ENCODE peak calls at places on chromosomes 7 and 10, in four cellular contexts. H is H1, N is IMR-90, V is mesenchymal stem cell. S is an unnamed sample.

GRCh38 chr10:114507449-114507848 is 103.1 kb upstream of the AFAP1L2 start:
- DNase-seq in H (no peak), N (no peak), V (no peak), S (no peak)

GRCh38 chr10:16559236-16559773 is 37.6 kb upstream of the C1QL3 start:
- DNase-seq in H (no peak), N (no peak), V (no peak), S (no peak)

GRCh38 chr7:122887198-122887597 is 938 bp upstream of the CADPS2 start:
- DNase-seq in H (no peak), N (peak; percentile 16), V (peak; percentile 85), S (peak; percentile 66)

GRCh38 chr10:110733256-110733952 is 89.3 kb downstream of the RBM20 start:
- DNase-seq in H (no peak), N (no peak), V (no peak), S (no peak)

GRCh38 chr7:84822941-84823510 is 363.8 kb downstream of the SEMA3D start:
- DNase-seq in H (no peak), N (no peak), V (no peak), S (no peak)

GRCh38 chr7:50791921-50792341 is 9.2 kb upstream of the GRB10 start:
- DNase-seq in H (no peak), N (peak; percentile 38), V (peak; percentile 70), S (no peak)

GRCh38 chr10:86594535-86594934 is 59.8 kb upstream of the OPN4 start:
- DNase-seq in H (no peak), N (peak; percentile 60), V (peak; percentile 76), S (no peak)

GRCh38 chr10:62582804-62583208 is 208.6 kb downstream of the ZNF365 start:
- DNase-seq in H (no peak), N (peak; percentile 98), V (peak; percentile 89), S (no peak)

GRCh38 chr10:2920638-2921037 is 146.7 kb upstream of the PFKP start:
- DNase-seq in H (no peak), N (no peak), V (no peak), S (no peak)

GRCh38 chr7:156680281-156680680 is 39.7 kb downstream of the RNF32 start:
- DNase-seq in H (no peak), N (peak; percentile 13), V (peak; percentile 27), S (no peak)

GRCh38 chr10:15661574-15661973 is 58.1 kb downstream of the ITGA8 start:
- DNase-seq in H (no peak), N (no peak), V (no peak), S (no peak)

GRCh38 chr10:99875473-99875872 is 93.0 kb downstream of the ABCC2 start:
- DNase-seq in H (no peak), N (peak; percentile 26), V (peak; percentile 68), S (no peak)

GRCh38 chr7:23012797-23013714 is 874 bp downstream of the HYCC1 start:
- DNase-seq in H (peak; percentile 66), N (no peak), V (peak; percentile 43), S (peak; percentile 44)

GRCh38 chr10:122152544-122152943 is 118.6 kb upstream of the BTBD16 start:
- DNase-seq in H (no peak), N (peak; percentile 44), V (no peak), S (no peak)

GRCh38 chr7:91310829-91311460 is 46.7 kb downstream of the FZD1 start:
- DNase-seq in H (no peak), N (peak; percentile 52), V (peak; percentile 2), S (no peak)

GRCh38 chr7:19321925-19322470 is 176.8 kb upstream of the FERD3L start:
- DNase-seq in H (no peak), N (no peak), V (no peak), S (no peak)

GRCh38 chr7:26944486-26944885 is 80.1 kb upstream of the SKAP2 start:
- DNase-seq in H (no peak), N (no peak), V (no peak), S (no peak)

GRCh38 chr10:74924251-74924954 is 98.0 kb downstream of the KAT6B start:
- DNase-seq in H (no peak), N (peak; percentile 97), V (peak; percentile 94), S (no peak)

GRCh38 chr10:104706886-104707285 is 65.8 kb downstream of the SORCS3 start:
- DNase-seq in H (no peak), N (no peak), V (no peak), S (no peak)

GRCh38 chr7:94888542-94888941 is 18.9 kb upstream of the PPP1R9A start:
- DNase-seq in H (no peak), N (no peak), V (no peak), S (peak; percentile 34)

GRCh38 chr7:44348300-44348699 is 22.9 kb upstream of the CAMK2B start:
- DNase-seq in H (peak; percentile 63), N (peak; percentile 39), V (peak; percentile 55), S (peak; percentile 79)

GRCh38 chr10:90871279-90871760 is 454 bp upstream of the RPP30 start:
- DNase-seq in H (peak; percentile 57), N (peak; percentile 81), V (peak; percentile 90), S (peak; percentile 84)

DNA sequence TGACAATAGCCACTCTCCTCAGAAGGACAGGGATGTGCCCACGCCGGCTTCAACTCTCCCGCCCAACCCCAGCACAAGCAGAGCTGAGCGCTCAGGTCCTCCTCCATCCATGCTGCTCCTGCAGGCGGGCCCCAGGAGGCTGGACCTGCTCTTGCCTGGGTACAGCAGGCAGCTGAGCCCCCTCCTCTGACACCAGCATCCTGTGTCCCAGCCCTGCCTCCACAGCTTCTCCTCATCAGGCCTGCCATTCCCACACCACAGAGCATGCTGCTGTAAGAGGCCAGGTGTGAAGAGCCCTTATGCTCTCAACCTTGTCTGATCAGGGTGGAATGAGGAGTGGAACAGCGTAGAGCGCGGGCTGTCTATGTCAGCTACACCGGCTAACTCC is 302.2 kb downstream of the PTPRN2 start:
- DNase-seq in H (peak; percentile 41), N (no peak), V (no peak), S (peak; percentile 14)
- H2AFZ ChIP-seq in H (no peak overlapping the region), N (no peak overlapping the region), V (no peak overlapping the region), S (no peak overlapping the region)

GRCh38 chr10:22646291-22646926 is 68.0 kb downstream of the PIP4K2A start:
- DNase-seq in H (no peak), N (no peak), V (no peak), S (no peak)
- H3K18ac ChIP-seq in H (no peak overlapping the region), N (no peak overlapping the region), V (no peak overlapping the region), S (no peak overlapping the region)

GRCh38 chr7:121531175-121532070 is 135.3 kb upstream of the FAM3C start:
- DNase-seq in H (no peak), N (no peak), V (peak; percentile 58), S (no peak)
- H4K91ac ChIP-seq in H (no peak overlapping the region), N (no peak overlapping the region), V (no peak overlapping the region), S (no peak overlapping the region)

DNA sequence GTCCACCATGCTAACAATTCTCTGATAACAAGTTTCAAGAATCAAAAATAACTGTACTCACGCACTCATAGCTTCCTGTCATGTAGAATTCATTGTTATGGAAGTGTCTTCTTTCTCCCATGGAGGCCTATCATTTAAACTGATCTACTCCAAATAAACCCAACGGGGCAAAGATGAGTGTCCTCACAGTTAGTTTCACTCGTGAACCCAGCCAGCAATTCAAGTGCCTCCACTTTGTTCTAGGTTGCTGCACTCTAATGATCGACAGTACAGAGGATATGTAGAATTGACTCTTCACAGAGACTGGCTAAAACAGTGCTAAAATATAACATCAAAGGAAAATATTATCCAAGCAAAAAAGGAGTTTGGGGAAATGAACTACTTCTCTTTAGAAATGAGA is 111.4 kb downstream of the LRRN3 start:
- DNase-seq in H (no peak), N (no peak), V (no peak), S (no peak)
- H2AFZ ChIP-seq in H (no peak overlapping the region), N (no peak overlapping the region), V (no peak overlapping the region), S (no peak overlapping the region)

GRCh38 chr10:1367938-1368697 is 311.9 kb downstream of the WDR37 start:
- DNase-seq in H (peak; percentile 43), N (no peak), V (no peak), S (no peak)
- H3K18ac ChIP-seq in H (peak overlapping the region; percentile 81), N (no peak overlapping the region), V (no peak overlapping the region), S (peak overlapping the region; percentile 14)

GRCh38 chr7:130890176-130891020 is 156.4 kb upstream of the KLF14 start:
- DNase-seq in H (no peak), N (no peak), V (peak; percentile 78), S (no peak)
- H4K91ac ChIP-seq in H (no peak overlapping the region), N (peak overlapping the region; percentile 70), V (peak overlapping the region; percentile 79), S (no peak overlapping the region)

GRCh38 chr10:21002097-21002878 is 105.2 kb upstream of the NEBL start:
- DNase-seq in H (no peak), N (peak; percentile 1), V (no peak), S (no peak)
- H2AFZ ChIP-seq in H (no peak overlapping the region), N (no peak overlapping the region), V (no peak overlapping the region), S (no peak overlapping the region)

DNA sequence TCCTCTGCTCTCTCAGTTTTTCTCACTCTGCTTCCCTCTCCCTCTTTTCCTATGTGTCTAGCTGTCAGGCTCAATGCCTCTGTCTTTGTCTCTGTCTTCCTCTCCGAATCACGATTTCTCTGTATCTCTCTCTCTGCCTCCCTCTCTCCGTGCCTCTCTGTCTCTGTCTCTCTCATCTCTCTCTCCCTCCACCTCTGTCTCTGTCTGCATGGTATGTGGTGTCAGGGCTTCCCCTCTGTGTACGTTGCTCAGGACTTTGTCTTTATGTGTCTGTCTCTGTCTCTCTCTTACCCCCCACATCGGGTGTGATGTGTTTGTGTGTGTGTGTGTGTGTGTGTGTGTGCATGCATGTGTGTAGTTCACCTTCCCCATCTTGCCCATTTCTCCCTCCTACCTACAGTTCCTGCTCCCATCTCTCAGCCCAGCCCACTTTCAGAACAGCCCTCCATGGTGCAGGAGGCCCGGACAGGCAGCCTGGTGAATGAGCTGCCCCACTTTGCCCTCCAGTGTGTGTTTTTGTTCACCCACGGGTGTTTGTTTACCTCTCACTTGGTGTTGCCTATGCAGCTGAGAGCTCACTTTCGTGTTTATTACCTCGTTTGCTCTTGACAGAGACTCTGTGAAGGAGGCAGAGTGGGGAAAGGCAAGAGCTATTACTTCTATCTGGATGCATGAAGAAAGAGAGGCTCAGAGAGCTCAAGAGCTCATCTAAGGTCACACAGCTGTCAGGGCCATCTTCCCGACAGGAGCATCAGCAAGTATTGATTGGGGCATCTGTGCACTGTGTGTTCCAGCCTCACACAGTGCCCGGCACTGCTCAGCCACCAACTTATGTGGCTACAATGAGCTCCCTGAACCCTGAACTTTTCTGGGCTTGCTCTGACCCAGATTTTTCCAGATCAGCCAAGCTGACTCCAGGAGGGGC is 163.5 kb upstream of the ZMIZ1 start:
- DNase-seq in H (peak; percentile 37), N (no peak), V (no peak), S (peak; percentile 19)
- H3K18ac ChIP-seq in H (no peak overlapping the region), N (no peak overlapping the region), V (no peak overlapping the region), S (no peak overlapping the region)

DNA sequence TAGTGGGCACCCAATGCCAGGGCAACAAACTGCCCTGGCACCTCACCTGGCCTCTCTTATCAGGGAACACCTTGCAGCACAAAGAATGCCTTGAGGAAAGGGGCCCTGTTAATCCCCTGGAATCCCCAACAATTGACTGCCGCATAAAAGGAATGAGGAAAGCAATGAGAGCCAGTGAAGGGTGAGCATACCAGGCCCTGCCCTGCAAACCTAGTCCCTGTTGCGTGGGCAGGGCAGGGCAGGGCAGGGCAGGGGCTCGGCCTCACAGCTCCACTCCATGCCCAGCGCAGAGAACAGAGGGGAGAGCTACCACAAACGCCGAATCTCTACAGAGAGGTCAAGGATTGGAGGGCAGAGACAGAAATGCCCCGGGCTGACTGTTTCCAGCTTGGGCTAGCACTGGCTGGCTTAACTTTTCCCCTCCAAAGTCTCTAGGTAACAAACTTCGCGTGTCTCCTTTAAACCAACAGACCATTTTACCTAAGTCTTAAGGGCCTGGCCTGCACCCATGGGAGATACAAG is 1.1 kb downstream of the ANXA11 start:
- DNase-seq in H (no peak), N (no peak), V (peak; percentile 46), S (no peak)
- H4K91ac ChIP-seq in H (peak overlapping the region; percentile 16), N (peak overlapping the region; percentile 83), V (peak overlapping the region; percentile 73), S (no peak overlapping the region)

GRCh38 chr10:128047991-128048826 is 78.0 kb downstream of the MKI67 start:
- DNase-seq in H (no peak), N (peak; percentile 53), V (peak; percentile 50), S (no peak)
- H2AFZ ChIP-seq in H (no peak overlapping the region), N (no peak overlapping the region), V (no peak overlapping the region), S (no peak overlapping the region)

S was measured in H9.